ENCODE peak calls at places on chromosomes 7 and 10, in six cellular contexts. One of them, this sample, is unnamed.

GRCh38 chr7:100156331-100157068 is 2.0 kb downstream of the TRAPPC14 start:
- DNase-seq in CD4-positive, alpha-beta memory T cell: no peak
- DNase-seq in GM04504: no peak
- DNase-seq in GM10248: peak
- DNase-seq in activated B cell treated with CpG ODN at 0.5 μM for 24 hours: no peak
- DNase-seq in hypothalamus: no peak
- DNase-seq in this sample: no peak

GRCh38 chr10:61890430-61890829 is 11.1 kb upstream of the ARID5B start:
- DNase-seq in hypothalamus: no peak
- DNase-seq in GM04504: no peak
- DNase-seq in GM10248: no peak
- DNase-seq in CD4-positive, alpha-beta memory T cell: no peak
- DNase-seq in activated B cell treated with CpG ODN at 0.5 μM for 24 hours: no peak
- DNase-seq in this sample: no peak

GRCh38 chr10:82982110-82982608 is 1107.2 kb downstream of the NRG3 start:
- DNase-seq in GM10248: no peak
- DNase-seq in hypothalamus: no peak
- DNase-seq in activated B cell treated with CpG ODN at 0.5 μM for 24 hours: no peak
- DNase-seq in CD4-positive, alpha-beta memory T cell: no peak
- DNase-seq in GM04504: peak
- DNase-seq in this sample: peak

GRCh38 chr10:61465807-61466425 is 12.7 kb upstream of the TMEM26 start:
- DNase-seq in CD4-positive, alpha-beta memory T cell: no peak
- DNase-seq in hypothalamus: no peak
- DNase-seq in activated B cell treated with CpG ODN at 0.5 μM for 24 hours: no peak
- DNase-seq in GM10248: no peak
- DNase-seq in GM04504: no peak
- DNase-seq in this sample: no peak

GRCh38 chr7:73669858-73670385 is 2.3 kb downstream of the VPS37D start:
- DNase-seq in CD4-positive, alpha-beta memory T cell: no peak
- DNase-seq in GM04504: no peak
- DNase-seq in hypothalamus: no peak
- DNase-seq in activated B cell treated with CpG ODN at 0.5 μM for 24 hours: no peak
- DNase-seq in GM10248: no peak
- DNase-seq in this sample: no peak

GRCh38 chr10:49619613-49620012 is 5.8 kb downstream of the CHAT start:
- DNase-seq in hypothalamus: no peak
- DNase-seq in activated B cell treated with CpG ODN at 0.5 μM for 24 hours: no peak
- DNase-seq in GM04504: no peak
- DNase-seq in GM10248: no peak
- DNase-seq in CD4-positive, alpha-beta memory T cell: no peak
- DNase-seq in this sample: no peak

GRCh38 chr10:34576789-34577188 is 238.3 kb downstream of the PARD3 start:
- DNase-seq in GM04504: no peak
- DNase-seq in CD4-positive, alpha-beta memory T cell: no peak
- DNase-seq in activated B cell treated with CpG ODN at 0.5 μM for 24 hours: no peak
- DNase-seq in GM10248: no peak
- DNase-seq in hypothalamus: no peak
- DNase-seq in this sample: no peak

GRCh38 chr7:156063241-156063810 is 251.1 kb upstream of the SHH start:
- DNase-seq in activated B cell treated with CpG ODN at 0.5 μM for 24 hours: no peak
- DNase-seq in GM04504: no peak
- DNase-seq in CD4-positive, alpha-beta memory T cell: no peak
- DNase-seq in hypothalamus: no peak
- DNase-seq in GM10248: no peak
- DNase-seq in this sample: no peak

GRCh38 chr10:17031656-17032630 is 97.7 kb downstream of the CUBN start:
- DNase-seq in CD4-positive, alpha-beta memory T cell: no peak
- DNase-seq in hypothalamus: no peak
- DNase-seq in GM10248: no peak
- DNase-seq in GM04504: no peak
- DNase-seq in activated B cell treated with CpG ODN at 0.5 μM for 24 hours: no peak
- DNase-seq in this sample: no peak

GRCh38 chr10:78604721-78605120 is 464.0 kb upstream of the ZMIZ1 start:
- DNase-seq in GM10248: no peak
- DNase-seq in activated B cell treated with CpG ODN at 0.5 μM for 24 hours: no peak
- DNase-seq in GM04504: no peak
- DNase-seq in hypothalamus: no peak
- DNase-seq in CD4-positive, alpha-beta memory T cell: no peak
- DNase-seq in this sample: no peak

GRCh38 chr10:111275091-111275490 is 198.3 kb downstream of the ADRA2A start:
- DNase-seq in GM10248: no peak
- DNase-seq in GM04504: no peak
- DNase-seq in hypothalamus: no peak
- DNase-seq in activated B cell treated with CpG ODN at 0.5 μM for 24 hours: no peak
- DNase-seq in CD4-positive, alpha-beta memory T cell: no peak
- DNase-seq in this sample: peak